ENCODE peak calls at places on chromosomes 4 and X, in seven cellular contexts. W is body of pancreas; Z is heart right ventricle; S is CD8-positive, alpha-beta memory T cell; F is HL-60; B is mesendoderm; P is cardiac muscle cell. C is an unnamed sample.

GRCh38 chrX:65587616-65588526 is 53.3 kb upstream of the LAS1L start:
- DNase-seq in S (no peak), W (peak), P (peak), F (peak), B (no peak), Z (peak), C (no peak)

GRCh38 chrX:1448793-1449580 is 3.7 kb downstream of the ASMTL start:
- DNase-seq in S (no peak), B (no peak), W (no peak), P (no peak), F (no peak), Z (no peak), C (no peak)

GRCh38 chrX:108165349-108166111 is 74.0 kb downstream of the ATG4A start:
- DNase-seq in S (no peak), P (peak), Z (no peak), B (peak), W (peak), F (peak), C (no peak)

GRCh38 chrX:68193786-68194185 is 239.5 kb downstream of the OPHN1 start:
- DNase-seq in W (no peak), F (no peak), B (no peak), P (no peak), S (no peak), Z (no peak), C (no peak)

GRCh38 chr4:87316961-87317360 is 5.7 kb downstream of the HSD17B13 start:
- DNase-seq in F (no peak), S (no peak), W (no peak), P (no peak), Z (no peak), B (no peak), C (no peak)

GRCh38 chr4:53997901-53998300 is 66.5 kb downstream of the CHIC2 start:
- DNase-seq in Z (no peak), S (no peak), F (no peak), P (no peak), W (peak), B (no peak), C (no peak)

GRCh38 chrX:97616883-97617510 is 733.3 kb downstream of the RPA4 start:
- DNase-seq in B (peak), S (no peak), W (no peak), P (peak), Z (no peak), F (no peak), C (no peak)

GRCh38 chrX:130108647-130109428 is 1.5 kb downstream of the ELF4 start:
- DNase-seq in W (no peak), S (peak), P (no peak), F (peak), B (peak), Z (no peak), C (no peak)

GRCh38 chrX:48800574-48801280 is 1.1 kb upstream of the HDAC6 start:
- DNase-seq in B (peak), P (no peak), Z (no peak), F (peak), W (no peak), S (no peak), C (no peak)

GRCh38 chr4:21768349-21769310 is 179.9 kb downstream of the KCNIP4 start:
- DNase-seq in P (peak), Z (peak), W (no peak), F (peak), S (no peak), B (peak), C (no peak)

GRCh38 chrX:104427693-104428092 is 138.3 kb upstream of the IL1RAPL2 start:
- DNase-seq in P (no peak), S (no peak), B (no peak), F (no peak), Z (no peak), W (no peak), C (no peak)

DNA sequence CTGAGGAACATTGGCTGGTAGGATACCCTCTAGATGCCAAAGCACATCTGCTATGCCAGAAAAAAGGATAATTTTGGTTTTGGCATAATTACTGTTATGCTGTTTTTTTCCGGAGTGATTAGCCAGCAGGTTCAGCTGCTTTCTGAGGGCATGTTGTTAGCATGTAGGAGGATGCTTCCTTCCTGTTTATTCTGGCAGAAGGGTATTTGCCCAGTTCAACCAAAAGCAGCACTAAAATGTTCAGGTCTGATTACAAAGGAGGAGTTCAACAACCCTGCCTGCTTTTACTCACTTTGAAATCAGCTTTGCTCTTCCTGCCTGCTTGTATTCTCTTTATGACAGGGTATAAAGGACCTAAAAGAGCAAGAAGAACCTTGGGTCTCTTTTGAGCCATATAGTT is 21.9 kb downstream of the ERCC6L start:
- DNase-seq in P (no peak), B (no peak), Z (no peak), S (no peak), W (no peak), F (no peak), C (no peak)
- H3K27ac ChIP-seq in P (no peak), B (no peak), Z (no peak), S (no peak), W (no peak), F (no peak), C (no peak)

GRCh38 chr4:2480649-2481048 is 11.7 kb downstream of the RNF4 start:
- DNase-seq in Z (no peak), W (no peak), S (no peak), P (no peak), F (no peak), B (no peak), C (no peak)
- H3K27ac ChIP-seq in Z (no peak), W (no peak), S (no peak), P (no peak), F (no peak), B (no peak), C (no peak)

GRCh38 chrX:16124201-16124600 is 836 bp downstream of the GRPR start:
- DNase-seq in B (no peak), S (no peak), Z (no peak), F (no peak), W (peak), P (no peak), C (no peak)
- H3K27ac ChIP-seq in B (no peak), S (no peak), Z (no peak), F (no peak), W (peak), P (no peak), C (no peak)

GRCh38 chrX:11438380-11438723 is 145.1 kb downstream of the AMELX start:
- DNase-seq in W (no peak), F (no peak), B (no peak), S (no peak), Z (no peak), P (no peak), C (no peak)
- H3K27ac ChIP-seq in W (no peak), F (no peak), B (no peak), S (no peak), Z (peak), P (no peak), C (no peak)

DNA sequence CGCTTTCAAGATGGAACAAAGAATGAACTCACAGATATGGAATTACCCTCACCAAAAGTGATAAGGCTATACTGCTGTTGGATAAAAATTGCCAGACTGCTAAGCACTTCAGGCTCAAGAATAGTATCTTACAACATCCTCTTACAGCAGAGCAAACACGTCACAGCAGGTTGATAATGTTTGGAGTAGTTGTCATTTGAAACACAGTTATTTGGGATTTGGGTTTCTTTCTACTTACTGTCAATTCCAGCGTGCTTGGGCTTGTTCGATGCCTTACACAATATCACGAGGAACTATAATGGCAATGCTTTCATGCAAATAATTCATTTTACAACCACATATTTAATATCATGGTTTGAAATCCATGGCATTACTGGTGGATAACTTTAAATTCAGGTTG is 1223.7 kb upstream of the AGA start:
- DNase-seq in F (no peak), P (no peak), W (no peak), S (no peak), B (no peak), Z (no peak), C (no peak)
- H3K27ac ChIP-seq in F (no peak), P (no peak), W (no peak), S (no peak), B (no peak), Z (no peak), C (no peak)

C was measured in CD4-positive, alpha-beta T cell.